ENCODE peak calls at places on chromosomes 6 and 20, in six cellular contexts. One of them, this sample, is unnamed.

GRCh38 chr6:72857791-72858190 is 235.9 kb downstream of the KCNQ5 start:
- DNase-seq in AG09309: no peak
- DNase-seq in activated naive CD4-positive, alpha-beta T cell treated with anti-CD3 and anti-CD28 coated beads, Interleukin-2, amount 50 U/mL, for 16 hours: no peak
- DNase-seq in GF-D8: no peak
- DNase-seq in fibroblast of lung: peak
- DNase-seq in activated CD4-positive, CD25-positive, alpha-beta regulatory T cell: no peak
- DNase-seq in this sample: no peak

GRCh38 chr6:2993755-2994317 is 5.9 kb upstream of the NQO2 start:
- DNase-seq in AG09309: no peak
- DNase-seq in activated naive CD4-positive, alpha-beta T cell treated with anti-CD3 and anti-CD28 coated beads, Interleukin-2, amount 50 U/mL, for 16 hours: no peak
- DNase-seq in GF-D8: no peak
- DNase-seq in fibroblast of lung: no peak
- DNase-seq in activated CD4-positive, CD25-positive, alpha-beta regulatory T cell: no peak
- DNase-seq in this sample: no peak

GRCh38 chr20:25058797-25059486 is 1.0 kb upstream of the ACSS1 start:
- DNase-seq in AG09309: no peak
- DNase-seq in activated naive CD4-positive, alpha-beta T cell treated with anti-CD3 and anti-CD28 coated beads, Interleukin-2, amount 50 U/mL, for 16 hours: no peak
- DNase-seq in GF-D8: peak
- DNase-seq in fibroblast of lung: no peak
- DNase-seq in activated CD4-positive, CD25-positive, alpha-beta regulatory T cell: no peak
- DNase-seq in this sample: no peak

GRCh38 chr6:35498407-35499045 is 1.6 kb upstream of the TEAD3 start:
- DNase-seq in AG09309: no peak
- DNase-seq in activated naive CD4-positive, alpha-beta T cell treated with anti-CD3 and anti-CD28 coated beads, Interleukin-2, amount 50 U/mL, for 16 hours: no peak
- DNase-seq in GF-D8: peak
- DNase-seq in fibroblast of lung: no peak
- DNase-seq in activated CD4-positive, CD25-positive, alpha-beta regulatory T cell: no peak
- DNase-seq in this sample: no peak

GRCh38 chr6:166440729-166441128 is 58.0 kb upstream of the MPC1 start:
- DNase-seq in AG09309: no peak
- DNase-seq in activated naive CD4-positive, alpha-beta T cell treated with anti-CD3 and anti-CD28 coated beads, Interleukin-2, amount 50 U/mL, for 16 hours: no peak
- DNase-seq in GF-D8: no peak
- DNase-seq in fibroblast of lung: no peak
- DNase-seq in activated CD4-positive, CD25-positive, alpha-beta regulatory T cell: no peak
- DNase-seq in this sample: no peak

GRCh38 chr20:22557403-22558276 is 26.7 kb downstream of the FOXA2 start:
- DNase-seq in AG09309: no peak
- DNase-seq in activated naive CD4-positive, alpha-beta T cell treated with anti-CD3 and anti-CD28 coated beads, Interleukin-2, amount 50 U/mL, for 16 hours: no peak
- DNase-seq in GF-D8: no peak
- DNase-seq in fibroblast of lung: no peak
- DNase-seq in activated CD4-positive, CD25-positive, alpha-beta regulatory T cell: no peak
- DNase-seq in this sample: no peak

GRCh38 chr20:22386300-22386623 is 198.1 kb downstream of the FOXA2 start:
- DNase-seq in AG09309: no peak
- DNase-seq in activated naive CD4-positive, alpha-beta T cell treated with anti-CD3 and anti-CD28 coated beads, Interleukin-2, amount 50 U/mL, for 16 hours: no peak
- DNase-seq in GF-D8: no peak
- DNase-seq in fibroblast of lung: no peak
- DNase-seq in activated CD4-positive, CD25-positive, alpha-beta regulatory T cell: no peak
- DNase-seq in this sample: no peak

GRCh38 chr6:110813813-110814487 is 1.3 kb downstream of the CDK19 start:
- DNase-seq in AG09309: no peak
- DNase-seq in activated naive CD4-positive, alpha-beta T cell treated with anti-CD3 and anti-CD28 coated beads, Interleukin-2, amount 50 U/mL, for 16 hours: no peak
- DNase-seq in GF-D8: no peak
- DNase-seq in fibroblast of lung: peak
- DNase-seq in activated CD4-positive, CD25-positive, alpha-beta regulatory T cell: no peak
- DNase-seq in this sample: no peak

GRCh38 chr6:4794140-4794707 is 18.0 kb downstream of the CDYL start:
- DNase-seq in AG09309: no peak
- DNase-seq in activated naive CD4-positive, alpha-beta T cell treated with anti-CD3 and anti-CD28 coated beads, Interleukin-2, amount 50 U/mL, for 16 hours: no peak
- DNase-seq in GF-D8: no peak
- DNase-seq in fibroblast of lung: peak
- DNase-seq in activated CD4-positive, CD25-positive, alpha-beta regulatory T cell: no peak
- DNase-seq in this sample: no peak

GRCh38 chr6:10416516-10416862 is 1.6 kb upstream of the TFAP2A start:
- DNase-seq in AG09309: no peak
- DNase-seq in activated naive CD4-positive, alpha-beta T cell treated with anti-CD3 and anti-CD28 coated beads, Interleukin-2, amount 50 U/mL, for 16 hours: no peak
- DNase-seq in GF-D8: no peak
- DNase-seq in fibroblast of lung: no peak
- DNase-seq in activated CD4-positive, CD25-positive, alpha-beta regulatory T cell: no peak
- DNase-seq in this sample: no peak

GRCh38 chr6:32133786-32134185 is 3.7 kb upstream of the FKBPL start:
- DNase-seq in AG09309: no peak
- DNase-seq in activated naive CD4-positive, alpha-beta T cell treated with anti-CD3 and anti-CD28 coated beads, Interleukin-2, amount 50 U/mL, for 16 hours: no peak
- DNase-seq in GF-D8: no peak
- DNase-seq in fibroblast of lung: no peak
- DNase-seq in activated CD4-positive, CD25-positive, alpha-beta regulatory T cell: no peak
- DNase-seq in this sample: no peak

GRCh38 chr6:47438481-47439347 is 38.9 kb upstream of the CD2AP start:
- DNase-seq in AG09309: no peak
- DNase-seq in activated naive CD4-positive, alpha-beta T cell treated with anti-CD3 and anti-CD28 coated beads, Interleukin-2, amount 50 U/mL, for 16 hours: no peak
- DNase-seq in GF-D8: no peak
- DNase-seq in fibroblast of lung: no peak
- DNase-seq in activated CD4-positive, CD25-positive, alpha-beta regulatory T cell: no peak
- DNase-seq in this sample: no peak

GRCh38 chr6:154683756-154684523 is 49.3 kb upstream of the SCAF8 start:
- DNase-seq in AG09309: peak
- DNase-seq in activated naive CD4-positive, alpha-beta T cell treated with anti-CD3 and anti-CD28 coated beads, Interleukin-2, amount 50 U/mL, for 16 hours: no peak
- DNase-seq in GF-D8: no peak
- DNase-seq in fibroblast of lung: peak
- DNase-seq in activated CD4-positive, CD25-positive, alpha-beta regulatory T cell: no peak
- DNase-seq in this sample: no peak

GRCh38 chr6:154406869-154407268 is 50.3 kb upstream of the IPCEF1 start:
- DNase-seq in AG09309: no peak
- DNase-seq in activated naive CD4-positive, alpha-beta T cell treated with anti-CD3 and anti-CD28 coated beads, Interleukin-2, amount 50 U/mL, for 16 hours: no peak
- DNase-seq in GF-D8: no peak
- DNase-seq in fibroblast of lung: no peak
- DNase-seq in activated CD4-positive, CD25-positive, alpha-beta regulatory T cell: no peak
- DNase-seq in this sample: no peak

GRCh38 chr6:146850981-146851380 is 252.2 kb downstream of the ADGB start:
- DNase-seq in AG09309: no peak
- DNase-seq in activated naive CD4-positive, alpha-beta T cell treated with anti-CD3 and anti-CD28 coated beads, Interleukin-2, amount 50 U/mL, for 16 hours: no peak
- DNase-seq in GF-D8: no peak
- DNase-seq in fibroblast of lung: no peak
- DNase-seq in activated CD4-positive, CD25-positive, alpha-beta regulatory T cell: no peak
- DNase-seq in this sample: no peak

GRCh38 chr6:152750694-152751093 is at the start of gene VIP:
- DNase-seq in AG09309: peak
- DNase-seq in activated naive CD4-positive, alpha-beta T cell treated with anti-CD3 and anti-CD28 coated beads, Interleukin-2, amount 50 U/mL, for 16 hours: no peak
- DNase-seq in GF-D8: no peak
- DNase-seq in fibroblast of lung: peak
- DNase-seq in activated CD4-positive, CD25-positive, alpha-beta regulatory T cell: no peak
- DNase-seq in this sample: no peak

GRCh38 chr6:3650959-3651697 is 100.4 kb downstream of the PXDC1 start:
- DNase-seq in AG09309: no peak
- DNase-seq in activated naive CD4-positive, alpha-beta T cell treated with anti-CD3 and anti-CD28 coated beads, Interleukin-2, amount 50 U/mL, for 16 hours: no peak
- DNase-seq in GF-D8: no peak
- DNase-seq in fibroblast of lung: no peak
- DNase-seq in activated CD4-positive, CD25-positive, alpha-beta regulatory T cell: no peak
- DNase-seq in this sample: no peak

GRCh38 chr6:119110601-119111548 is 32.4 kb upstream of the FAM184A start:
- DNase-seq in AG09309: no peak
- DNase-seq in activated naive CD4-positive, alpha-beta T cell treated with anti-CD3 and anti-CD28 coated beads, Interleukin-2, amount 50 U/mL, for 16 hours: peak
- DNase-seq in GF-D8: peak
- DNase-seq in fibroblast of lung: peak
- DNase-seq in activated CD4-positive, CD25-positive, alpha-beta regulatory T cell: peak
- DNase-seq in this sample: peak

GRCh38 chr20:5652626-5653573 is 97.3 kb upstream of the SHLD1 start:
- DNase-seq in AG09309: peak
- DNase-seq in activated naive CD4-positive, alpha-beta T cell treated with anti-CD3 and anti-CD28 coated beads, Interleukin-2, amount 50 U/mL, for 16 hours: no peak
- DNase-seq in GF-D8: no peak
- DNase-seq in fibroblast of lung: peak
- DNase-seq in activated CD4-positive, CD25-positive, alpha-beta regulatory T cell: no peak
- DNase-seq in this sample: no peak

GRCh38 chr20:63394069-63394468 is 32.9 kb upstream of the CHRNA4 start:
- DNase-seq in AG09309: no peak
- DNase-seq in activated naive CD4-positive, alpha-beta T cell treated with anti-CD3 and anti-CD28 coated beads, Interleukin-2, amount 50 U/mL, for 16 hours: no peak
- DNase-seq in GF-D8: no peak
- DNase-seq in fibroblast of lung: no peak
- DNase-seq in activated CD4-positive, CD25-positive, alpha-beta regulatory T cell: no peak
- DNase-seq in this sample: no peak

GRCh38 chr6:141744971-141745370 is 387.8 kb upstream of the GJE1 start:
- DNase-seq in AG09309: no peak
- DNase-seq in activated naive CD4-positive, alpha-beta T cell treated with anti-CD3 and anti-CD28 coated beads, Interleukin-2, amount 50 U/mL, for 16 hours: no peak
- DNase-seq in GF-D8: no peak
- DNase-seq in fibroblast of lung: peak
- DNase-seq in activated CD4-positive, CD25-positive, alpha-beta regulatory T cell: no peak
- DNase-seq in this sample: no peak

GRCh38 chr20:40056186-40056585 is 632.9 kb downstream of the MAFB start:
- DNase-seq in AG09309: no peak
- DNase-seq in activated naive CD4-positive, alpha-beta T cell treated with anti-CD3 and anti-CD28 coated beads, Interleukin-2, amount 50 U/mL, for 16 hours: no peak
- DNase-seq in GF-D8: no peak
- DNase-seq in fibroblast of lung: no peak
- DNase-seq in activated CD4-positive, CD25-positive, alpha-beta regulatory T cell: no peak
- DNase-seq in this sample: no peak

GRCh38 chr20:4006640-4007039 is 8.7 kb downstream of the RNF24 start:
- DNase-seq in AG09309: no peak
- DNase-seq in activated naive CD4-positive, alpha-beta T cell treated with anti-CD3 and anti-CD28 coated beads, Interleukin-2, amount 50 U/mL, for 16 hours: no peak
- DNase-seq in GF-D8: no peak
- DNase-seq in fibroblast of lung: no peak
- DNase-seq in activated CD4-positive, CD25-positive, alpha-beta regulatory T cell: no peak
- DNase-seq in this sample: no peak

GRCh38 chr6:12577124-12577845 is 139.3 kb upstream of the PHACTR1 start:
- DNase-seq in AG09309: no peak
- DNase-seq in activated naive CD4-positive, alpha-beta T cell treated with anti-CD3 and anti-CD28 coated beads, Interleukin-2, amount 50 U/mL, for 16 hours: no peak
- DNase-seq in GF-D8: no peak
- DNase-seq in fibroblast of lung: peak
- DNase-seq in activated CD4-positive, CD25-positive, alpha-beta regulatory T cell: no peak
- DNase-seq in this sample: no peak

This sample was measured in D721Med.